ENCODE peak calls at places on chromosomes 16 and 17, in eight cellular contexts. T is activated CD8-positive, alpha-beta T cell treated with anti-CD3 and anti-CD28 coated beads for 36 hours; V is NCI-H2081; P is GM03348; K is naive thymus-derived CD8-positive, alpha-beta T cell; M is Ammon's horn; Y is activated CD8-positive, alpha-beta memory T cell treated with anti-CD3 and anti-CD28 coated beads, Interleukin-2, amount 50 U/mL, for 48 hours; H is midbrain. W is an unnamed sample.

GRCh38 chr16:80989801-80990200 is 16.9 kb downstream of the CMC2 start:
- DNase-seq in K (no peak), H (no peak), Y (no peak), M (no peak), V (no peak), P (no peak), T (no peak), W (no peak)

GRCh38 chr17:694239-694638 is 20.4 kb downstream of the VPS53 start:
- DNase-seq in Y (no peak), M (no peak), K (no peak), H (no peak), P (peak; percentile 80), V (no peak), T (no peak), W (no peak)

GRCh38 chr17:17025621-17026020 is 16.6 kb upstream of the MPRIP start:
- DNase-seq in T (no peak), Y (no peak), M (no peak), V (no peak), K (no peak), H (no peak), P (no peak), W (no peak)

GRCh38 chr16:66878067-66878466 is 2.2 kb upstream of the PDP2 start:
- DNase-seq in P (peak; percentile 40), M (no peak), T (peak; percentile 91), H (no peak), Y (peak; percentile 79), V (no peak), K (no peak), W (peak; percentile 65)

GRCh38 chr17:1058423-1059130 is 61.6 kb downstream of the TIMM22 start:
- DNase-seq in H (no peak), T (peak; percentile 73), P (peak; percentile 51), Y (peak; percentile 86), V (peak; percentile 21), K (no peak), M (no peak), W (peak; percentile 83)

GRCh38 chr17:70920416-70920815 is 751.1 kb downstream of the KCNJ2 start:
- DNase-seq in H (no peak), P (no peak), V (no peak), K (no peak), T (no peak), M (no peak), Y (no peak), W (no peak)

GRCh38 chr16:86245351-86245750 is 265.0 kb upstream of the FOXF1 start:
- DNase-seq in V (no peak), Y (no peak), H (no peak), P (no peak), T (no peak), M (no peak), K (no peak), W (no peak)

GRCh38 chr17:8312251-8312650 is 2.2 kb downstream of the ARHGEF15 start:
- DNase-seq in Y (no peak), P (no peak), K (no peak), T (no peak), M (no peak), H (no peak), V (no peak), W (no peak)

GRCh38 chr17:35167666-35168065 is 20.0 kb downstream of the UNC45B start:
- DNase-seq in H (no peak), P (no peak), Y (no peak), K (no peak), M (no peak), V (no peak), T (no peak), W (no peak)

GRCh38 chr17:82121660-82122629 is 23.9 kb upstream of the FASN start:
- DNase-seq in T (peak; percentile 46), P (no peak), K (no peak), Y (no peak), H (no peak), M (no peak), V (no peak), W (no peak)

GRCh38 chr16:3246002-3246401 is 10.4 kb downstream of the MEFV start:
- DNase-seq in K (no peak), Y (peak; percentile 30), M (no peak), P (no peak), T (no peak), H (no peak), V (no peak), W (no peak)

GRCh38 chr16:54165912-54166265 is 120.7 kb downstream of the IRX3 start:
- DNase-seq in Y (no peak), M (no peak), V (no peak), H (no peak), P (no peak), T (no peak), K (no peak), W (no peak)

GRCh38 chr16:30948956-30949654 is at the start of gene ORAI3:
- DNase-seq in K (peak; percentile 35), Y (peak; percentile 76), H (peak; percentile 63), T (peak; percentile 57), V (peak; percentile 3), P (peak; percentile 83), M (peak; percentile 84), W (peak; percentile 64)

GRCh38 chr16:53816211-53816610 is 112.3 kb downstream of the FTO start:
- DNase-seq in K (no peak), Y (no peak), T (no peak), H (no peak), M (no peak), P (peak; percentile 38), V (no peak), W (no peak)

GRCh38 chr17:68963958-68964357 is 8.8 kb upstream of the ABCA8 start:
- DNase-seq in M (no peak), H (no peak), K (no peak), Y (no peak), V (no peak), T (no peak), P (no peak), W (no peak)

GRCh38 chr17:40070644-40070894 is 7.8 kb downstream of the THRA start:
- DNase-seq in P (no peak), Y (no peak), T (no peak), H (no peak), K (no peak), V (no peak), M (no peak), W (no peak)

GRCh38 chr17:74903034-74903433 is 9.6 kb upstream of the FADS6 start:
- DNase-seq in Y (no peak), T (no peak), H (no peak), K (no peak), M (no peak), P (no peak), V (no peak), W (no peak)

GRCh38 chr16:84643180-84643583 is 5.1 kb upstream of the KLHL36 start:
- DNase-seq in H (no peak), K (no peak), M (no peak), T (no peak), P (peak; percentile 92), Y (no peak), V (peak; percentile 53), W (no peak)

GRCh38 chr17:55887531-55887930 is 136.7 kb downstream of the PCTP start:
- DNase-seq in K (no peak), T (no peak), H (no peak), V (no peak), P (no peak), Y (no peak), M (no peak), W (no peak)

GRCh38 chr17:44636562-44636961 is 19.7 kb upstream of the MEIOC start:
- DNase-seq in M (peak; percentile 28), H (peak; percentile 26), K (no peak), P (peak; percentile 77), T (no peak), Y (no peak), V (peak; percentile 79), W (no peak)

GRCh38 chr17:72338847-72339790 is 218.3 kb downstream of the SOX9 start:
- DNase-seq in Y (no peak), K (no peak), H (no peak), M (no peak), V (no peak), T (no peak), P (peak; percentile 91), W (no peak)

GRCh38 chr17:55157165-55157564 is 107.6 kb upstream of the HLF start:
- DNase-seq in Y (no peak), V (no peak), K (no peak), M (no peak), H (no peak), T (no peak), P (no peak), W (no peak)

GRCh38 chr17:34412534-34412933 is 49.5 kb upstream of the CCL1 start:
- DNase-seq in Y (no peak), H (no peak), P (no peak), T (no peak), V (no peak), K (no peak), M (no peak), W (no peak)

GRCh38 chr17:75088902-75089417 is 1.2 kb downstream of the SLC16A5 start:
- DNase-seq in P (peak; percentile 44), M (no peak), T (no peak), V (no peak), Y (no peak), H (no peak), K (no peak), W (peak; percentile 37)

GRCh38 chr17:32684087-32684828 is 192.7 kb downstream of the MYO1D start:
- DNase-seq in Y (no peak), K (no peak), V (no peak), H (no peak), P (no peak), M (no peak), T (no peak), W (no peak)

GRCh38 chr16:84582958-84583516 is 34.8 kb downstream of the COTL1 start:
- DNase-seq in V (no peak), M (no peak), P (peak; percentile 89), H (no peak), Y (no peak), K (no peak), T (no peak), W (no peak)

GRCh38 chr16:67009158-67009557 is 19.8 kb upstream of the CBFB start:
- DNase-seq in M (no peak), K (no peak), P (no peak), T (no peak), H (no peak), Y (no peak), V (no peak), W (no peak)

GRCh38 chr17:68328676-68329075 is 37.4 kb downstream of the ARSG start:
- DNase-seq in Y (no peak), V (no peak), P (no peak), K (no peak), T (no peak), H (no peak), M (no peak), W (no peak)

GRCh38 chr17:15922586-15922985 is 22.3 kb upstream of the ADORA2B start:
- DNase-seq in K (no peak), Y (no peak), H (no peak), P (no peak), T (no peak), V (no peak), M (no peak), W (no peak)

GRCh38 chr16:67723151-67723915 is 4.2 kb upstream of the GFOD2 start:
- DNase-seq in M (no peak), Y (no peak), H (no peak), K (no peak), V (no peak), T (no peak), P (peak; percentile 80), W (no peak)

GRCh38 chr17:31595076-31595475 is 203.6 kb downstream of the RAB11FIP4 start:
- DNase-seq in M (no peak), H (no peak), K (no peak), V (no peak), T (no peak), P (peak; percentile 67), Y (no peak), W (no peak)

GRCh38 chr17:6079155-6079554 is 9.0 kb downstream of the WSCD1 start:
- DNase-seq in P (no peak), T (no peak), V (no peak), M (peak; percentile 66), K (no peak), H (peak; percentile 72), Y (no peak), W (no peak)

GRCh38 chr17:73458191-73458590 is 146.4 kb upstream of the CDC42EP4 start:
- DNase-seq in P (no peak), Y (no peak), V (no peak), T (no peak), K (no peak), H (no peak), M (no peak), W (no peak)

GRCh38 chr16:82664181-82664580 is 37.4 kb downstream of the CDH13 start:
- DNase-seq in V (no peak), M (no peak), K (no peak), T (no peak), H (no peak), P (no peak), Y (no peak), W (no peak)

W was measured in activated naive CD4-positive, alpha-beta T cell treated with anti-CD3 and anti-CD28 coated beads for 36 hours.